ENCODE peak calls at places on chromosomes 3 and 15, in four cellular contexts. C is GM12878, B is HepG2, L is K562. A is an unnamed sample.

GRCh38 chr3:10377148-10377725 is 56.3 kb upstream of the SEC13 start:
- DNase-seq in C (no peak), B (no peak), L (no peak), A (no peak)

GRCh38 chr3:193777524-193777923 is 184.5 kb downstream of the OPA1 start:
- DNase-seq in C (no peak), B (peak), L (no peak), A (no peak)

GRCh38 chr15:44812029-44812517 is 75.7 kb downstream of the TRIM69 start:
- DNase-seq in C (no peak), B (peak), L (no peak), A (no peak)

GRCh38 chr15:29115093-29115991 is 154.3 kb downstream of the NSMCE3 start:
- DNase-seq in C (no peak), B (no peak), L (peak), A (peak)

GRCh38 chr3:61422945-61423740 is 138.2 kb upstream of the PTPRG start:
- DNase-seq in C (no peak), B (peak), L (no peak), A (no peak)

GRCh38 chr15:48279608-48280007 is 51.6 kb upstream of the DUT start:
- DNase-seq in C (no peak), B (no peak), L (no peak), A (no peak)

GRCh38 chr3:58647661-58648141 is 18.9 kb downstream of the FAM3D start:
- DNase-seq in C (no peak), B (no peak), L (no peak), A (no peak)

GRCh38 chr3:183498634-183499033 is 56.9 kb downstream of the KLHL6 start:
- DNase-seq in C (no peak), B (peak), L (no peak), A (no peak)

GRCh38 chr15:70974004-70974832 is 81.6 kb downstream of the LRRC49 start:
- DNase-seq in C (no peak), B (peak), L (no peak), A (no peak)

GRCh38 chr3:187750041-187750512 is 4.8 kb upstream of the BCL6 start:
- DNase-seq in C (no peak), B (peak), L (no peak), A (peak)

GRCh38 chr3:90241481-90241880 is 1134.1 kb downstream of the EPHA3 start:
- DNase-seq in C (no peak), B (no peak), L (no peak), A (no peak)

GRCh38 chr15:62306851-62307504 is 141.9 kb upstream of the C2CD4B start:
- DNase-seq in C (no peak), B (peak), L (peak), A (peak)

GRCh38 chr3:189911001-189911400 is 209.7 kb downstream of the P3H2 start:
- DNase-seq in C (no peak), B (no peak), L (no peak), A (no peak)

GRCh38 chr3:53044371-53045106 is 1.3 kb downstream of the SFMBT1 start:
- DNase-seq in C (no peak), B (no peak), L (peak), A (peak)

GRCh38 chr15:38670142-38671002 is 105.8 kb upstream of the RASGRP1 start:
- DNase-seq in C (no peak), B (no peak), L (no peak), A (no peak)

GRCh38 chr3:18446067-18446793 is 21.1 kb upstream of the SATB1 start:
- DNase-seq in C (no peak), B (no peak), L (no peak), A (no peak)

GRCh38 chr3:189766416-189766815 is 135.2 kb downstream of the TP63 start:
- DNase-seq in C (no peak), B (no peak), L (no peak), A (no peak)

GRCh38 chr15:57537072-57537471 is 54.6 kb upstream of the MYZAP start:
- DNase-seq in C (no peak), B (peak), L (no peak), A (no peak)

GRCh38 chr15:93028632-93029612 is 60.1 kb downstream of the RGMA start:
- DNase-seq in C (no peak), B (no peak), L (no peak), A (no peak)

GRCh38 chr3:56771376-56771775 is 30.4 kb downstream of the ARHGEF3 start:
- DNase-seq in C (no peak), B (no peak), L (no peak), A (no peak)

GRCh38 chr3:56775356-56775914 is 26.3 kb downstream of the ARHGEF3 start:
- DNase-seq in C (no peak), B (no peak), L (no peak), A (no peak)

GRCh38 chr3:56773588-56774330 is 28.0 kb downstream of the ARHGEF3 start:
- DNase-seq in C (no peak), B (no peak), L (no peak), A (no peak)

GRCh38 chr3:56775931-56776461 is 25.8 kb downstream of the ARHGEF3 start:
- DNase-seq in C (no peak), B (no peak), L (no peak), A (no peak)

GRCh38 chr3:56772926-56773587 is 28.7 kb downstream of the ARHGEF3 start:
- DNase-seq in C (no peak), B (no peak), L (no peak), A (no peak)
- TF ChIP-seq CREB1 in C (no peak), B (no peak), L (no peak), A (no peak)

GRCh38 chr15:81312790-81313543 is 11.0 kb downstream of the STARD5 start:
- DNase-seq in C (no peak), B (no peak), L (no peak), A (no peak)
- TF ChIP-seq NR2C2 in C (peak), B (no peak), L (no peak), A (no peak)

DNA sequence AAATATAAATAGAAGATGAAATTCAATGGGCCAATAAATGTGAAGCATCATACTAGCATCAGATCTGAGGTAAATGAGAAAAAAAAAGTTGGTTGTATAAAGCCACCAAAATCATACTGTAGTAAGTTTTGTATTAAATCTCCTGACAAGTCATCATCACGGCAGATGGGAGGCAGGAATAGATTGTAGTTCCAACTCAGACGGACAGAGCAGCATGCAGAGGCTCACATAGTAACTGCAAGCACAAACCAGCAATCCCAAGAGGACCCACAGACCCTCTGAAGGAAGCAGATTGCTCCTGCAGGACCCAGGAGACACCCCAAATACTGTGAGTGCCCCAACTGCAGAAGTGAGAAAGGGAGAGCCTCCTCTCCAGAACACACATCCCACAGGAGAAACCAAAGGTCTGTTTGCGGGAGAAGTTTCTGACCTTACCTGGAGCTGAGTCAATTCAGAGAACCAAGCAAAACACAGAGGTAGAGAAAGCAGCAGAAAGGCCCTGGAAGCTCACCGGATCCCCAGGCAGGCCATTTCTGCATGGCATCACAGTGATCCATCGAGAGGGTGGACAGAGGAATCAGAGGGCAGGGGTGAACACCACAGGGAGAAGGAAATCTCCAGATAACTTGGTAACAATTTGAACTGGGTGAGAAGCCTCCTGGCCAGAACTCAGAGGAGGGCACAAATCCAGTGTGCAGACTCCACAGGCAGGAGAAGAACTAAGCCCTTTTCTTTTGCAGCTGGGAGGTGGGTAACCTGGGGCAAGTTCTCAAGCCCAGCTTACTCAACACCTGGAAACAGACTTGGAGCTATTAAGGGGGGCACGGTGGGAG is 141.6 kb upstream of the ARHGEF26 start:
- DNase-seq in C (no peak), B (no peak), L (no peak), A (no peak)
- TF ChIP-seq CTCF in C (no peak), B (no peak), L (no peak), A (no peak)

GRCh38 chr15:41945221-41945620 is 27.1 kb downstream of the EHD4 start:
- DNase-seq in C (no peak), B (no peak), L (no peak), A (no peak)

GRCh38 chr15:41943543-41944312 is 28.6 kb downstream of the EHD4 start:
- DNase-seq in C (no peak), B (no peak), L (no peak), A (no peak)

GRCh38 chr15:41946970-41947369 is 25.4 kb downstream of the EHD4 start:
- DNase-seq in C (no peak), B (no peak), L (no peak), A (no peak)

GRCh38 chr15:41944313-41944940 is 27.9 kb downstream of the EHD4 start:
- DNase-seq in C (no peak), B (peak), L (no peak), A (no peak)

DNA sequence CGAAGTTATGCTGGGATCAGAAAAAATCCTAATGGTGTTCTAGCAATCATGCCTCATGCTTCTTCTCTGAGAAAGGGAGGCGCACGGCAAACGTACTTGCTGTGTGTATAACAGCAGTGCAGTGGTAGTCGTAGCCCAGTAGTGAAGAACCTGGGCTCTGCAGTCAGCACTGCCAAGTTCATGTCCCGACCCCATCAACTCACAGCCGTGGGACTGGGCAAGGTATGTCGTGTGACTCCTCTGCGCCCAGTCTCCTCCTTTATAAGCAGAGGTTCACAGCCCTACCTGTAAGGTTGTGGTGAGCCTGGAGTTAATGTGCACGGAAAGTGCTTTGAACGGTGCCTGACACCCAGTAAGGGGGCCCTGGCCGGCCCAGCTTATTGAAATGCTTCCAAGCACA is 26.7 kb downstream of the EHD4 start:
- DNase-seq in C (no peak), B (no peak), L (no peak), A (no peak)
- TF ChIP-seq CREB1 in C (no peak), B (no peak), L (no peak), A (no peak)

DNA sequence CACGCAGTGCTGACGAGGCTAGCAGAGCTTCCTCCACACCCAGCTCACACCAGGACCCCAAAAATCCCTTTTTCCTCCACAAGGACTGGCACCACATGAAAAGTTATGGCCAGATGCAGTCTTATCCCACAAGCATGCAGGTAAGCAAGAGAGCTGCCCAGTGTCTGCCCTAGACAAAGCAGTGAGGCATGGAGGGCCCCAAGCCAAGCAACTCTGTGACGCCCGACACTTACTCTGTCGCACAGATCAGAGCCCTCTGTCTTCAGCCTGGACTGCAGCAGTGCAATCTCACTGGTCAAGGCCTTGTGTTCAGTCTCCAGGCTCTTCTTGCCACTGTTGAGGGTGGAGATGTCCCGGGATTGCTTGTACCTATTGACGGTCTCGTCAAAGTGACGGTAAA is 28.7 kb downstream of the RPN1 start:
- DNase-seq in C (no peak), B (no peak), L (no peak), A (no peak)
- TF ChIP-seq NR2C2 in C (no peak), B (no peak), L (no peak), A (no peak)